ENCODE peak calls at places on chromosome X, in four cellular contexts. Y is renal cortical epithelial cell; R is activated CD4-positive, alpha-beta T cell treated with anti-CD3 and anti-CD28 coated beads, Interleukin-2, amount 50 U/mL, for 24 hours; I is CD4-positive, alpha-beta memory T cell. F is an unnamed sample.

GRCh38 chrX:39499996-39500395 is 597.8 kb downstream of the BCOR start:
- DNase-seq in R (no peak), Y (peak), I (no peak), F (no peak)

GRCh38 chrX:87434618-87435017 is 83.0 kb upstream of the KLHL4 start:
- DNase-seq in I (no peak), Y (no peak), R (no peak), F (no peak)

GRCh38 chrX:21657318-21658151 is 595 bp downstream of the KLHL34 start:
- DNase-seq in Y (no peak), R (peak), I (peak), F (no peak)

GRCh38 chrX:132046533-132046932 is 23.4 kb downstream of the STK26 start:
- DNase-seq in I (no peak), R (no peak), Y (no peak), F (no peak)

GRCh38 chrX:30301977-30302376 is 7.2 kb downstream of the NR0B1 start:
- DNase-seq in I (no peak), Y (peak), R (no peak), F (no peak)

GRCh38 chrX:6685489-6685888 is 150.6 kb upstream of the VCX3A start:
- DNase-seq in I (no peak), Y (no peak), R (no peak), F (no peak)

GRCh38 chrX:38817004-38817703 is 15.9 kb downstream of the MID1IP1 start:
- DNase-seq in Y (no peak), R (no peak), I (no peak), F (no peak)

GRCh38 chrX:42996861-42997260 is 218.9 kb upstream of the PPP1R2C start:
- DNase-seq in R (no peak), Y (peak), I (no peak), F (no peak)

GRCh38 chrX:72019487-72019886 is 108.8 kb downstream of the NHSL2 start:
- DNase-seq in Y (no peak), R (no peak), I (no peak), F (no peak)

GRCh38 chrX:56726609-56727008 is 2.4 kb upstream of the NBDY start:
- DNase-seq in I (peak), R (no peak), Y (peak), F (no peak)

GRCh38 chrX:30957753-30958152 is 68.7 kb upstream of the TAB3 start:
- DNase-seq in Y (peak), R (no peak), I (no peak), F (no peak)

F was measured in brain pericyte.